ENCODE peak calls at places on chromosomes 12 and 14, in eight cellular contexts. E is H1, H is dorsolateral prefrontal cortex, V is ovary, B is AG04450, R is A549, I is lung, A is fibroblast of pulmonary artery. N is an unnamed sample.

GRCh38 chr14:52551696-52552062 is 626 bp downstream of the TXNDC16 start:
- DNase-seq in R (no peak), I (no peak), A (peak), E (no peak), V (no peak), B (no peak), H (no peak), N (no peak)

GRCh38 chr14:72613975-72614319 is 280.0 kb downstream of the DPF3 start:
- DNase-seq in E (no peak), R (no peak), B (no peak), A (no peak), I (no peak), V (no peak), H (no peak), N (no peak)

GRCh38 chr12:13811061-13811460 is 170.3 kb downstream of the GRIN2B start:
- DNase-seq in E (no peak), H (no peak), R (no peak), V (no peak), A (no peak), I (no peak), B (no peak), N (no peak)

GRCh38 chr12:115135800-115136211 is 451.8 kb upstream of the TBX3 start:
- DNase-seq in E (no peak), I (no peak), A (peak), H (peak), B (peak), V (peak), R (no peak), N (no peak)

GRCh38 chr14:30757082-30757481 is 117.3 kb upstream of the COCH start:
- DNase-seq in R (no peak), A (no peak), H (no peak), V (no peak), B (no peak), I (no peak), E (no peak), N (no peak)

GRCh38 chr14:77302926-77303325 is 17.8 kb downstream of the POMT2 start:
- DNase-seq in I (no peak), B (no peak), R (peak), H (no peak), V (no peak), E (no peak), A (peak), N (no peak)

GRCh38 chr14:102493585-102493984 is 16.0 kb downstream of the ANKRD9 start:
- DNase-seq in R (no peak), H (no peak), I (no peak), A (no peak), B (no peak), V (no peak), E (no peak), N (no peak)

GRCh38 chr14:75258079-75258802 is 20.4 kb upstream of the FOS start:
- DNase-seq in B (no peak), E (no peak), H (no peak), R (no peak), V (peak), I (no peak), A (peak), N (no peak)

GRCh38 chr14:33938131-33938949 is 12.5 kb downstream of the EGLN3 start:
- DNase-seq in I (no peak), H (peak), A (peak), B (no peak), V (peak), R (peak), E (peak), N (no peak)

GRCh38 chr12:11565752-11566151 is 83.7 kb upstream of the ETV6 start:
- DNase-seq in B (no peak), A (no peak), R (no peak), E (no peak), I (no peak), H (no peak), V (no peak), N (no peak)
- H3K4me3 ChIP-seq in B (no peak), A (no peak), R (no peak), E (no peak), I (no peak), H (no peak), V (no peak), N (no peak)

GRCh38 chr12:6943387-6943718 is 263 bp upstream of the RNU7-1 start:
- DNase-seq in H (peak), R (peak), V (peak), E (peak), B (peak), A (peak), I (peak), N (peak)
- H3K4me3 ChIP-seq in H (peak), R (peak), V (peak), E (peak), B (peak), A (peak), I (no peak), N (no peak)

GRCh38 chr12:26156201-26156871 is 31.5 kb upstream of the BHLHE41 start:
- DNase-seq in V (no peak), H (no peak), A (no peak), R (no peak), E (no peak), I (no peak), B (no peak), N (no peak)
- H3K4me3 ChIP-seq in V (no peak), H (no peak), A (no peak), R (no peak), E (no peak), I (no peak), B (no peak), N (no peak)

GRCh38 chr12:70060634-70061033 is 182.6 kb upstream of the CNOT2 start:
- DNase-seq in B (no peak), A (no peak), H (no peak), E (no peak), R (no peak), I (no peak), V (no peak), N (no peak)
- H3K4me3 ChIP-seq in B (no peak), A (no peak), H (no peak), E (no peak), R (no peak), I (no peak), V (no peak), N (no peak)

GRCh38 chr12:9925746-9926393 is 6.3 kb downstream of the CLEC2A start:
- DNase-seq in A (peak), E (no peak), R (peak), B (peak), I (no peak), V (no peak), H (no peak), N (peak)
- H3K4me3 ChIP-seq in A (no peak), E (no peak), R (no peak), B (no peak), I (no peak), V (no peak), H (peak), N (no peak)

DNA sequence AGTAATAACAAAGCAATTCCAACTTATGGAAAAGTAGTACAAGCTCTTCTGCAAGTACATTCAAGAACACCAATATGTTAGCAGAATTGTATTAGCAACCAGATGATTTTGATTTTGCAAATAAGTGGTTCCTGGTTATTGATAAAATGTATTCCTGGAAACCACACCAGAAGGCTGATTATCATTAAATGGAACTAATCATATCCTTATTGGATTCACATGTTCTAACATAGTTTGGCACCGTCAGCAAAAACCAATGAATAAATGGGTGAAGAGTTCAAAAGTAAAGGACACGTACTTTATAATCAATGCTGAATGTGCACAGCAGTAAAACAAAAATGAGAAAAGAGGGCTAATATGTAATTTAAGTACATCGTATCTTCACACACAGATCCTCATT is 248.3 kb downstream of the NELL2 start:
- DNase-seq in V (no peak), A (no peak), E (no peak), I (no peak), H (no peak), B (no peak), R (no peak), N (no peak)
- H3K4me3 ChIP-seq in V (no peak), A (no peak), E (no peak), I (no peak), H (no peak), B (no peak), R (no peak), N (no peak)